ENCODE peak calls at places on chromosomes 1 and 21, in five cellular contexts. One of them, this sample, is unnamed.

GRCh38 chr1:225427249-225428065 is at the start of gene LBR:
- DNase-seq in HCT116: no peak
- DNase-seq in HFF-Myc: no peak
- DNase-seq in thoracic aorta: no peak
- DNase-seq in HFFc6: no peak
- DNase-seq in this sample: no peak

GRCh38 chr1:24996456-24996855 is 66.4 kb upstream of the RUNX3 start:
- DNase-seq in HCT116: no peak
- DNase-seq in HFF-Myc: no peak
- DNase-seq in thoracic aorta: no peak
- DNase-seq in HFFc6: no peak
- DNase-seq in this sample: no peak

GRCh38 chr1:173149887-173150286 is 57.2 kb downstream of the TNFSF4 start:
- DNase-seq in HCT116: no peak
- DNase-seq in HFF-Myc: no peak
- DNase-seq in thoracic aorta: no peak
- DNase-seq in HFFc6: peak
- DNase-seq in this sample: no peak

GRCh38 chr1:193707271-193708015 is 521.0 kb upstream of the B3GALT2 start:
- DNase-seq in HCT116: no peak
- DNase-seq in HFF-Myc: no peak
- DNase-seq in thoracic aorta: no peak
- DNase-seq in HFFc6: peak
- DNase-seq in this sample: no peak

GRCh38 chr1:2098839-2099785 is 48.9 kb downstream of the PRKCZ start:
- DNase-seq in HCT116: no peak
- DNase-seq in HFF-Myc: no peak
- DNase-seq in thoracic aorta: no peak
- DNase-seq in HFFc6: no peak
- DNase-seq in this sample: no peak

GRCh38 chr21:45556645-45557601 is 14.7 kb upstream of the SLC19A1 start:
- DNase-seq in HCT116: no peak
- DNase-seq in HFF-Myc: no peak
- DNase-seq in thoracic aorta: no peak
- DNase-seq in HFFc6: no peak
- DNase-seq in this sample: no peak

GRCh38 chr21:31898898-31899630 is 26.2 kb downstream of the HUNK start:
- DNase-seq in HCT116: no peak
- DNase-seq in HFF-Myc: no peak
- DNase-seq in thoracic aorta: no peak
- DNase-seq in HFFc6: no peak
- DNase-seq in this sample: no peak

GRCh38 chr1:235635938-235636663 is 13.5 kb downstream of the GNG4 start:
- DNase-seq in HCT116: no peak
- DNase-seq in HFF-Myc: no peak
- DNase-seq in thoracic aorta: no peak
- DNase-seq in HFFc6: no peak
- DNase-seq in this sample: no peak

GRCh38 chr21:46661211-46661625 is 25.7 kb downstream of the PRMT2 start:
- DNase-seq in HCT116: no peak
- DNase-seq in HFF-Myc: peak
- DNase-seq in thoracic aorta: no peak
- DNase-seq in HFFc6: peak
- DNase-seq in this sample: no peak

GRCh38 chr1:204837440-204838084 is 33.1 kb upstream of the NFASC start:
- DNase-seq in HCT116: no peak
- DNase-seq in HFF-Myc: peak
- DNase-seq in thoracic aorta: no peak
- DNase-seq in HFFc6: peak
- DNase-seq in this sample: no peak

GRCh38 chr21:17003763-17004373 is 509.0 kb upstream of the CXADR start:
- DNase-seq in HCT116: no peak
- DNase-seq in HFF-Myc: no peak
- DNase-seq in thoracic aorta: no peak
- DNase-seq in HFFc6: no peak
- DNase-seq in this sample: no peak

GRCh38 chr1:177048314-177049069 is 116.0 kb downstream of the ASTN1 start:
- DNase-seq in HCT116: no peak
- DNase-seq in HFF-Myc: no peak
- DNase-seq in thoracic aorta: no peak
- DNase-seq in HFFc6: no peak
- DNase-seq in this sample: no peak

GRCh38 chr1:214310777-214311690 is 30.1 kb downstream of the SMYD2 start:
- DNase-seq in HCT116: no peak
- DNase-seq in HFF-Myc: no peak
- DNase-seq in thoracic aorta: no peak
- DNase-seq in HFFc6: no peak
- DNase-seq in this sample: no peak

GRCh38 chr1:111030590-111030989 is 66.9 kb upstream of the LRIF1 start:
- DNase-seq in HCT116: peak
- DNase-seq in HFF-Myc: peak
- DNase-seq in thoracic aorta: no peak
- DNase-seq in HFFc6: peak
- DNase-seq in this sample: no peak

GRCh38 chr1:234396092-234396491 is 22.8 kb downstream of the COA6 start:
- DNase-seq in HCT116: no peak
- DNase-seq in HFF-Myc: no peak
- DNase-seq in thoracic aorta: no peak
- DNase-seq in HFFc6: no peak
- DNase-seq in this sample: no peak

GRCh38 chr1:88401283-88401682 is 282.8 kb upstream of the PKN2 start:
- DNase-seq in HCT116: no peak
- DNase-seq in HFF-Myc: no peak
- DNase-seq in thoracic aorta: no peak
- DNase-seq in HFFc6: no peak
- DNase-seq in this sample: no peak

GRCh38 chr1:26723013-26723991 is 27.5 kb downstream of the ARID1A start:
- DNase-seq in HCT116: peak
- DNase-seq in HFF-Myc: peak
- DNase-seq in thoracic aorta: peak
- DNase-seq in HFFc6: peak
- DNase-seq in this sample: no peak

GRCh38 chr1:222970040-222970439 is 155.2 kb downstream of the DISP1 start:
- DNase-seq in HCT116: no peak
- DNase-seq in HFF-Myc: no peak
- DNase-seq in thoracic aorta: no peak
- DNase-seq in HFFc6: no peak
- DNase-seq in this sample: no peak

GRCh38 chr1:64531057-64531456 is 61.1 kb downstream of the CACHD1 start:
- DNase-seq in HCT116: no peak
- DNase-seq in HFF-Myc: no peak
- DNase-seq in thoracic aorta: no peak
- DNase-seq in HFFc6: no peak
- DNase-seq in this sample: no peak

GRCh38 chr1:226438007-226438406 is 30.1 kb upstream of the PARP1 start:
- DNase-seq in HCT116: peak
- DNase-seq in HFF-Myc: no peak
- DNase-seq in thoracic aorta: no peak
- DNase-seq in HFFc6: peak
- DNase-seq in this sample: no peak

GRCh38 chr1:67674260-67675011 is 10.6 kb upstream of the GADD45A start:
- DNase-seq in HCT116: no peak
- DNase-seq in HFF-Myc: peak
- DNase-seq in thoracic aorta: no peak
- DNase-seq in HFFc6: no peak
- DNase-seq in this sample: no peak

GRCh38 chr1:7265771-7266371 is 480.6 kb downstream of the CAMTA1 start:
- DNase-seq in HCT116: peak
- DNase-seq in HFF-Myc: peak
- DNase-seq in thoracic aorta: no peak
- DNase-seq in HFFc6: peak
- DNase-seq in this sample: no peak

GRCh38 chr1:53123462-53124129 is 18.8 kb downstream of the SLC1A7 start:
- DNase-seq in HCT116: no peak
- DNase-seq in HFF-Myc: no peak
- DNase-seq in thoracic aorta: no peak
- DNase-seq in HFFc6: no peak
- DNase-seq in this sample: no peak

GRCh38 chr1:77929806-77930205 is 41.4 kb downstream of the NEXN start:
- DNase-seq in HCT116: no peak
- DNase-seq in HFF-Myc: no peak
- DNase-seq in thoracic aorta: no peak
- DNase-seq in HFFc6: no peak
- DNase-seq in this sample: no peak

GRCh38 chr1:19222979-19223824 is 13.1 kb upstream of the UBR4 start:
- DNase-seq in HCT116: no peak
- DNase-seq in HFF-Myc: no peak
- DNase-seq in thoracic aorta: no peak
- DNase-seq in HFFc6: peak
- DNase-seq in this sample: no peak

GRCh38 chr1:7427066-7427465 is 344.0 kb upstream of the VAMP3 start:
- DNase-seq in HCT116: no peak
- DNase-seq in HFF-Myc: no peak
- DNase-seq in thoracic aorta: no peak
- DNase-seq in HFFc6: no peak
- DNase-seq in this sample: no peak

GRCh38 chr1:201226178-201226514 is 35.5 kb downstream of the IGFN1 start:
- DNase-seq in HCT116: no peak
- DNase-seq in HFF-Myc: no peak
- DNase-seq in thoracic aorta: no peak
- DNase-seq in HFFc6: no peak
- DNase-seq in this sample: no peak

GRCh38 chr1:38950553-38950952 is 8.9 kb upstream of the RHBDL2 start:
- DNase-seq in HCT116: no peak
- DNase-seq in HFF-Myc: no peak
- DNase-seq in thoracic aorta: no peak
- DNase-seq in HFFc6: no peak
- DNase-seq in this sample: no peak

GRCh38 chr1:195745170-195746009 is 862.9 kb downstream of the KCNT2 start:
- DNase-seq in HCT116: no peak
- DNase-seq in HFF-Myc: no peak
- DNase-seq in thoracic aorta: no peak
- DNase-seq in HFFc6: peak
- DNase-seq in this sample: no peak

GRCh38 chr1:150065184-150065871 is 2.2 kb upstream of the VPS45 start:
- DNase-seq in HCT116: peak
- DNase-seq in HFF-Myc: no peak
- DNase-seq in thoracic aorta: no peak
- DNase-seq in HFFc6: peak
- DNase-seq in this sample: no peak

DNA sequence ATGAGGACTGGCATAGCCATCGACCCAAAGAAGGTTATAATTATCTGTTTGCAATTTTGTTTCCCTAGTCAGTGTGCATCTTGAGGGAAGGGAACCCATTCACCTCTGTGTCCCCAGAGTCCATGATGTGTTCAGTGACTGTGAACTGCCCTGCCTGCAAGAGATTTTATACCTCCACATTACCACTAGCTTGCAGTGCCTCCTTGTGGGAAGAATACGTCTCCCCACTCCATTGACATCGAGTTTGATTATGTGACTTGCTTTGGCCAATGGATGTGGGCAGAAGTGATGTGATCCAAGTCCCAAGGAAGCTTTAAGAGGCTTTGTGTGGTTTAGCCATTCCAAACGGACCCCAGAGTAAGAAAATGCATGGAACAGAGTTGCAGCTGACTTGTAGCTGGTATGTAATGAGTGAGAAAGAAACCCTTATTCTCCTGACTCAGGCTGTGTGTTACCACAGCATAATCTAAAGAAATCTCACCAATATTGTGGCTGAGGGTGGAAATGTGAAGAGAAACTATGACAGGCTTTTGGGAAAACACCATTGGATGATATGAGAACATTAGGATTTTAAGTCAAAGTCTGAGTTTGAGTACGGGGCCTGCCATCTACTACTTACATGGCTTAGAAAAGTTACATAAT is 47.8 kb upstream of the NRDC start:
- DNase-seq in HCT116: no peak
- DNase-seq in HFF-Myc: no peak
- DNase-seq in thoracic aorta: no peak
- DNase-seq in HFFc6: peak
- DNase-seq in this sample: no peak
- TF ChIP-seq CTCF in HCT116: no peak
- TF ChIP-seq CTCF in HFF-Myc: peak
- TF ChIP-seq CTCF in thoracic aorta: no peak
- TF ChIP-seq CTCF in HFFc6: peak
- TF ChIP-seq CTCF in this sample: no peak

GRCh38 chr1:166876540-166876838 is 425 bp upstream of the TADA1 start:
- DNase-seq in HCT116: no peak
- DNase-seq in HFF-Myc: no peak
- DNase-seq in thoracic aorta: no peak
- DNase-seq in HFFc6: no peak
- DNase-seq in this sample: no peak
- TF ChIP-seq CTCF in HCT116: no peak
- TF ChIP-seq CTCF in HFF-Myc: no peak
- TF ChIP-seq CTCF in thoracic aorta: peak
- TF ChIP-seq CTCF in HFFc6: peak
- TF ChIP-seq CTCF in this sample: peak

DNA sequence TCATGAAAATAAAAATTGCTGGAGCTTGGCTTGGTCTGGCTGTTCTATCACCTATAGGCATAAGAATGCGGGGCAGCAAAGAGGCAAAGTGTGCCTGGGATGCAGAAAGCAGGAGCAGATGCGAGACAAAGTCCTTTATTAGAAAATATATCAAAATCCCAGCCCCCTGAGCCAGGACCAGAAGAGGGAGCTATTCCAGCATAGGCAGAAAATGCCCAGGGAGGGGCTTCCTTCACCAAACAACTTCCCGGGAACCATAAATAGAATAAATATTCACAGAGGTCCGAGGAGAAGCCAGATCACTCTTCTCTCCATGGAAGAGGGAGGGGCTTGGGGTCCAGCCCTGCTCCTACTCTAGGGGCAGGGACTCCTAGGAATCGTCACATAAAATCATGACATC is 5.0 kb downstream of the PPOX start:
- DNase-seq in HCT116: no peak
- DNase-seq in HFF-Myc: no peak
- DNase-seq in thoracic aorta: no peak
- DNase-seq in HFFc6: no peak
- DNase-seq in this sample: no peak
- TF ChIP-seq CTCF in HCT116: peak
- TF ChIP-seq CTCF in HFF-Myc: peak
- TF ChIP-seq CTCF in thoracic aorta: no peak
- TF ChIP-seq CTCF in HFFc6: peak
- TF ChIP-seq CTCF in this sample: no peak

DNA sequence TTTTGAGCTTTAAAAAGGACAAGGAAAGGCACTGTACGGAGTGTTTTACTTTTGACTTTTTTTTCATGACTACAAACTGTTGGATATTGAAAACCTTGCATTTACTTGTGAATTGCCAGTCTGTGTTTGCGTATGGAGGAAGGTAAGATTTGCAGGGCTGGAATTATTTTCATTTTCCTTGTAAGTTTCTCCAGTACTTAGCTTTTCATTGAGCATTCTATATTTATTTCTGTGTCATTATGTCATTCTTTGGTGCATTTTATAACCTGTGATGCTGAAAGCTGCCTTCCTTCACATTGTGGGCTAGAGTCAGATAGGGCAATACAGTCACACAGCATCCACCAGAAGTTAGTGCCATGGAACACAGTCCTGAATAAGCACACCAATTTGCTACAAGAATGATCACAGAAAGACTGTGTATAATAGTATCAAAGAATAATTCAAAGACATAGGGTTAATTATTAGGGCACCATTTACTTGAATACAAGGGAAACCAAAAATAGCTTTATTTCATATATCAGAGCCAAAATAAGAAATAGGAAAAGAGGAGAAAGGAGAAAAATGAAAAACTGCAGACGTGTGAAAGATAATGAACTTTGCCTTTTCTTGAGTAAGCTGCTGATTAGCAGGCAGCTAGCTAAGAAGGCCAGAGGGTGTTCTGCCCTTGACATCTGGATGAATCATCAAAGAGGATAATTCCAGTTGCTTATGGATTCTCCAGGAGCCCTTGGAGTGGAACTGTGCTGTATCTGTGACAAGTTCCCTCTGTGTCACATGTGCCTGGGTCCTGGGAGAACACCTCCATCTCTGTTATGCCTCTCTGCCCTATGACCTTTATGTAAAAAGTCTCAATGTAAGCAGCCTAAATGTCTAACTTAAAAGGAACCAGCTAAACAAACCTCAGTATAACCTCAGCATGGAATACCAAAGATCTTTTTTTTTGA is 8.0 kb upstream of the FAM20B start:
- DNase-seq in HCT116: no peak
- DNase-seq in HFF-Myc: no peak
- DNase-seq in thoracic aorta: no peak
- DNase-seq in HFFc6: peak
- DNase-seq in this sample: no peak
- TF ChIP-seq CTCF in HCT116: no peak
- TF ChIP-seq CTCF in HFF-Myc: no peak
- TF ChIP-seq CTCF in thoracic aorta: no peak
- TF ChIP-seq CTCF in HFFc6: no peak
- TF ChIP-seq CTCF in this sample: no peak